ENCODE peak calls at places on chromosomes 13 and 19, in four cellular contexts. N is heart left ventricle; Q is dorsolateral prefrontal cortex; S is activated CD8-positive, alpha-beta T cell treated with anti-CD3 and anti-CD28 coated beads for 36 hours. Y is an unnamed sample.

GRCh38 chr19:1102407-1103106 is 1.2 kb upstream of the GPX4 start:
- DNase-seq in N (no peak), Q (no peak), S (peak; percentile 93), Y (no peak)

GRCh38 chr13:49248433-49249002 is 793 bp downstream of the CDADC1 start:
- DNase-seq in S (peak; percentile 40), N (no peak), Q (no peak), Y (no peak)

GRCh38 chr19:19997656-19998268 is 41.5 kb downstream of the ZNF682 start:
- DNase-seq in Q (no peak), S (peak; percentile 70), N (no peak), Y (peak; percentile 50)

GRCh38 chr13:85363504-85363903 is 435.7 kb downstream of the SLITRK6 start:
- DNase-seq in S (no peak), Q (no peak), N (no peak), Y (no peak)

GRCh38 chr13:51785592-51786424 is 18.2 kb downstream of the DHRS12 start:
- DNase-seq in Q (no peak), N (peak; percentile 84), S (no peak), Y (no peak)

GRCh38 chr13:76778906-76779305 is 107.3 kb downstream of the KCTD12 start:
- DNase-seq in Q (no peak), N (no peak), S (no peak), Y (no peak)

GRCh38 chr13:31200636-31200970 is 828 bp downstream of the B3GLCT start:
- DNase-seq in N (peak; percentile 75), S (peak; percentile 39), Q (no peak), Y (peak; percentile 63)

GRCh38 chr19:35788205-35788960 is 13.0 kb downstream of the ARHGAP33 start:
- DNase-seq in N (no peak), Q (no peak), S (no peak), Y (no peak)

GRCh38 chr19:12772323-12772722 is 3.0 kb downstream of the HOOK2 start:
- DNase-seq in S (no peak), N (peak; percentile 91), Q (no peak), Y (no peak)

GRCh38 chr13:25468330-25469178 is 96.8 kb downstream of the ATP8A2 start:
- DNase-seq in S (peak; percentile 28), Q (peak; percentile 32), N (no peak), Y (peak; percentile 37)

GRCh38 chr13:43804461-43805070 is 17.8 kb upstream of the ENOX1 start:
- DNase-seq in Q (no peak), S (no peak), N (no peak), Y (peak; percentile 42)

GRCh38 chr19:16739546-16739945 is 19.9 kb downstream of the NWD1 start:
- DNase-seq in S (peak; percentile 7), N (no peak), Q (no peak), Y (peak; percentile 42)

GRCh38 chr19:10808937-10809655 is 26.9 kb downstream of the TMED1 start:
- DNase-seq in Q (no peak), N (no peak), S (peak; percentile 68), Y (no peak)

GRCh38 chr19:51016798-51017683 is 2.5 kb downstream of the KLK10 start:
- DNase-seq in N (no peak), Q (peak; percentile 79), S (peak; percentile 31), Y (peak; percentile 86)

GRCh38 chr19:2469102-2469914 is 6.6 kb upstream of the GADD45B start:
- DNase-seq in Q (no peak), N (peak; percentile 84), S (peak; percentile 81), Y (no peak)

GRCh38 chr13:95677564-95678386 is 836 bp downstream of the DNAJC3 start:
- DNase-seq in S (peak; percentile 35), Q (peak; percentile 30), N (no peak), Y (no peak)

GRCh38 chr19:23101241-23101640 is 15.6 kb upstream of the ZNF730 start:
- DNase-seq in Q (no peak), S (no peak), N (no peak), Y (no peak)

GRCh38 chr13:110993788-110994187 is 78.9 kb upstream of the ANKRD10 start:
- DNase-seq in S (no peak), Q (no peak), N (no peak), Y (no peak)

GRCh38 chr19:34904846-34905527 is 21.7 kb upstream of the ZNF30 start:
- DNase-seq in S (no peak), N (no peak), Q (no peak), Y (peak; percentile 11)

GRCh38 chr19:8209111-8209964 is at the start of gene CERS4:
- DNase-seq in S (peak; percentile 80), N (peak; percentile 53), Q (peak; percentile 76), Y (peak; percentile 67)

GRCh38 chr13:54733639-54734038 is 1705.0 kb downstream of the OLFM4 start:
- DNase-seq in Q (no peak), N (no peak), S (no peak), Y (peak; percentile 13)

GRCh38 chr13:113009743-113010509 is 40.9 kb downstream of the MCF2L start:
- DNase-seq in S (no peak), N (peak; percentile 54), Q (no peak), Y (no peak)

GRCh38 chr13:37074703-37075102 is 15.2 kb upstream of the SUPT20H start:
- DNase-seq in N (no peak), S (no peak), Q (no peak), Y (no peak)

GRCh38 chr19:326851-327250 is 17.7 kb downstream of the MIER2 start:
- DNase-seq in N (no peak), Q (no peak), S (no peak), Y (no peak)

GRCh38 chr13:74132768-74133656 is 1.2 kb downstream of the KLF12 start:
- DNase-seq in Q (no peak), S (peak; percentile 60), N (peak; percentile 30), Y (peak; percentile 38)

GRCh38 chr13:108676620-108677019 is 47.2 kb downstream of the MYO16 start:
- DNase-seq in N (no peak), S (no peak), Q (no peak), Y (no peak)

GRCh38 chr19:46241676-46242075 is 12.1 kb downstream of the IGFL1 start:
- DNase-seq in Q (no peak), N (no peak), S (no peak), Y (no peak)
- TF ChIP-seq CTCF in Q (no peak), N (no peak), S (no peak), Y (no peak)

DNA sequence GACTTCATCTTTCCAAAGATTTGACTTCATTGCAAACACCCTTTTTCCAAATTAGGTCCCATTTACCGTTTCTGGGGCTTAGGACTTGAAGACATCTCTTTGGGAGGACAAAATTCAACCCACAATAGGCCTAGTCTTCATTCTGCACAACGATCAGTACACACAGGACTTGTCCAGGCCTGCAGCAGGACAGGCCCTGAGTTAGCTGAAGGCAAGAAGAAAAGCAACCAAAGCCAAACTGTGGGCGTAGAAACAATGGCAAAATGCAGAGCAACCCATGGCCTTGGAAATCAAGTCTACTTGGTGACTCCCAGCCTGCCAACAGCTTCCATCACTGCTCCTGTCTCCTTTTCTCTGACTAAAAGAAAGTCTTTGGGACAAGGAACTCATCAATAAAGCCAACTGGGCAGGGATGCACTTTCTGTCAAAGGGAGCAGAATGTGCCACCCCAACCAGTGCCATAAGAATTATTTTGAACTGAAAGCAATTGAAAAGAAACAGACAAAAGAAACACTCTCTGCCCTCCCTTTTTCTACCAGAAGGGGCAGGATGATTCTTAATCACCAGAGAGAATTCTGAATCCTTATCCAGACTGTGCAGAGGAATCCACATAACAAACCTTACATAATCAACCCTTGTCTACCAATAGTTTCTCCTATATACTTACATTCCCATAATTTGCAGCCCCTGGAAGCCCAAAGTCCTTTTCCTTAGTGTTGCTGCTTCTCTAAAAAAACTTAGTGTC is 520.9 kb upstream of the NBEA start:
- DNase-seq in S (no peak), N (no peak), Q (no peak), Y (no peak)
- TF ChIP-seq CTCF in S (no peak), N (no peak), Q (no peak), Y (peak; percentile 40)

DNA sequence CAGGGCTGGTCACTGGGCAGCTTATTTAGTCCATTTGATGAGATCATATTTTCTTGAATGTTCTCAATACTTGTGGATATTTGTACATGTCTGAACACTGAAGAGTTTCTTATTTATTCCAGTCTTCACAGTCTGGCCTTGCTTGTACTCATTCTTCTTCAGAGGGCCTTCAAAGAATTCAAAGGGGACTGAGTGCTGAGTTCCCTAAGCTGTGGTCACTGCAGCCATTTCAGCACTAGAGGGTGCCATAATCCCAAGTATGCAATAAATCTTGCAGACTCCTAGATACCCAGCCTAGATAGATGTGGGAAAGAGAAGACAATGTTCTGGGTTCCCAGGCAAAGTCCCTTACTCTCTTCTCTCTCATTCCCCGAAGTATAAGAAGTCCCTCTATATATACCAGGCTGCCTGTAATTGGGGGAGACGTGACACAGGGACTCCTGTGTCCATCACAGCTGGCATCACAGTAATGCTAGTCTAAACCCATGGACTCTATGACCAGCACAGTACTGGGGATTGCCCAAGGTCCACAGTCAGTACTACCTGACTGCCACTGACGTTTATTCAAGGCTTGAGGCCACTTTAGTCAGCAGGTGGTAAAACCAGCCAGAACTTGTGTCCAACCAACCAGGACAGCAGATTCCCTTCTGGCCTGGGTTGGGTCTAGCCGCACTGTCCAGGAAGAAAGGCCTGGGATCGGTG is 8.9 kb upstream of the VN1R1 start:
- DNase-seq in S (peak; percentile 46), Q (no peak), N (no peak), Y (peak; percentile 15)
- TF ChIP-seq CTCF in S (peak; percentile 57), Q (no peak), N (peak; percentile 33), Y (no peak)

DNA sequence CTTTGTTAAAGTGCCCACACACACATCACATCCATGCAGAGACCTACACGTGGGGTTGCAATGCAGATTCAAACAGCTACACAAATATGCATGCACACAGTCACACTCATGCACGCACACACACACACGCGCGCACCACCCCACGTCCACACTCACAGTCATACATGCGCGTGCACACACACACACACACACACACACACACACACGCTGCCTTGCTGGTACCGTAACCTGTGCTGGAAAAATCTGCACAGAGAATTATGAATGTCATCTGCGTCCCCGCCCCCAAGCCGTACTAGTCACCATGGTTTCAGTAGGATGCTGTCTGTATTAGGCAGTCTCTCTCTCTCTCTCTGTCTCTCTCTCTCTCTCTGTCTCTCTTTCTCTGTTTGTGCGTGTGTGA is 26.2 kb upstream of the DPP9 start:
- DNase-seq in S (peak; percentile 26), N (no peak), Q (no peak), Y (no peak)
- TF ChIP-seq CTCF in S (no peak), N (no peak), Q (no peak), Y (no peak)